ENCODE peak calls at places on chromosomes 16 and 17, in eight cellular contexts. W, P, L, E, B, I, M and K are unnamed samples.

GRCh38 chr17:16478693-16479092 is 13.3 kb downstream of the LRRC75A start:
- DNase-seq in W (no peak), P (no peak), L (no peak), E (no peak), B (no peak), I (no peak), M (no peak), K (no peak)

GRCh38 chr16:74743668-74744299 is 30.8 kb downstream of the FA2H start:
- DNase-seq in W (no peak), P (peak; percentile 18), L (no peak), E (no peak), B (no peak), I (peak; percentile 98), M (no peak), K (peak; percentile 93)

GRCh38 chr16:71456801-71457200 is 5.2 kb downstream of the ZNF23 start:
- DNase-seq in W (no peak), P (no peak), L (no peak), E (no peak), B (no peak), I (no peak), M (no peak), K (no peak)

GRCh38 chr17:35088911-35089845 is 25.7 kb upstream of the RFFL start:
- DNase-seq in W (peak; percentile 88), P (peak; percentile 77), L (peak; percentile 91), E (peak; percentile 92), B (peak; percentile 93), I (no peak), M (peak; percentile 82), K (peak; percentile 76)

GRCh38 chr17:36527851-36528250 is 6.8 kb downstream of the MYO19 start:
- DNase-seq in W (no peak), P (no peak), L (no peak), E (no peak), B (no peak), I (no peak), M (no peak), K (no peak)

GRCh38 chr16:50581830-50582229 is 33.6 kb downstream of the NKD1 start:
- DNase-seq in W (no peak), P (no peak), L (no peak), E (no peak), B (no peak), I (no peak), M (no peak), K (no peak)

GRCh38 chr16:69311533-69312388 is 611 bp downstream of the VPS4A start:
- DNase-seq in W (peak; percentile 41), P (peak; percentile 51), L (peak; percentile 67), E (peak; percentile 72), B (peak; percentile 68), I (peak; percentile 56), M (no peak), K (no peak)

GRCh38 chr17:59093702-59094231 is 12.9 kb downstream of the TRIM37 start:
- DNase-seq in W (no peak), P (peak; percentile 47), L (no peak), E (peak; percentile 63), B (peak; percentile 67), I (peak; percentile 34), M (peak; percentile 24), K (peak; percentile 80)

GRCh38 chr17:7858487-7858832 is 657 bp downstream of the CYB5D1 start:
- DNase-seq in W (no peak), P (peak; percentile 63), L (peak; percentile 83), E (peak; percentile 81), B (no peak), I (peak; percentile 69), M (peak; percentile 39), K (no peak)

GRCh38 chr17:17664073-17664470 is 17.2 kb upstream of the RAI1 start:
- DNase-seq in W (no peak), P (no peak), L (no peak), E (no peak), B (no peak), I (no peak), M (no peak), K (no peak)

GRCh38 chr16:31181102-31181830 is 1.3 kb downstream of the FUS start:
- DNase-seq in W (peak; percentile 29), P (peak; percentile 56), L (peak; percentile 48), E (peak; percentile 70), B (no peak), I (no peak), M (peak; percentile 23), K (no peak)

GRCh38 chr17:75073618-75074047 is 14.1 kb upstream of the SLC16A5 start:
- DNase-seq in W (no peak), P (no peak), L (no peak), E (peak; percentile 80), B (no peak), I (no peak), M (no peak), K (no peak)

GRCh38 chr17:40106760-40107265 is 6.4 kb upstream of the NR1D1 start:
- DNase-seq in W (no peak), P (no peak), L (no peak), E (no peak), B (no peak), I (no peak), M (peak; percentile 65), K (no peak)

GRCh38 chr17:18045691-18046090 is 6.5 kb downstream of the GID4 start:
- DNase-seq in W (no peak), P (no peak), L (peak; percentile 15), E (no peak), B (no peak), I (no peak), M (no peak), K (no peak)

GRCh38 chr16:70151391-70151790 is 22.2 kb upstream of the CLEC18C start:
- DNase-seq in W (no peak), P (no peak), L (no peak), E (no peak), B (no peak), I (peak; percentile 3), M (no peak), K (no peak)

GRCh38 chr17:29718446-29719039 is 95.8 kb upstream of the CORO6 start:
- DNase-seq in W (no peak), P (no peak), L (no peak), E (no peak), B (no peak), I (no peak), M (no peak), K (no peak)

DNA sequence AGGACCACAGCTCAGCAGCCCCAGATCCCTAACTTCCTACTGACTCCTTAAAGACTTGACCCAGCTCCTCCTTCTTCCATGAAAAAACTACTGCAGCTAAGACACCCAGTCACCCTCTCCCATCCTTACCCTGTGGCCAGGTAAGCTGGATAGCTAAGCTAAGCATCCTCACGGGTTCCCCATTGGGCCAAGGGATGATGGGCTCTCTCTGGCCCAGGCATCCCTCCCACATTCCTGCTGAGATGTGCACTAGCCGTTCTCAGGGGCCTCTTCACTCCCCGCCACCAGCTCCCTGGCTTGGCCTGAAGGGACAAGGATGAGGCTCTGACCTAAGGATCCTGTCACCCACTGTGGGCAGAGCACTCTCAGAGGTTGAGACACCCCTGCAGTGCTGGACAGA is 8.5 kb downstream of the SLC12A4 start:
- DNase-seq in W (no peak), P (no peak), L (no peak), E (no peak), B (no peak), I (no peak), M (no peak), K (no peak)
- H3K4me1 ChIP-seq in W (no peaks in the 10 kb centered on the region), P (no peaks in the 10 kb centered on the region), L (peaks cover 2% of the 10 kb centered on the region), E (peaks cover 58% of the 10 kb centered on the region), B (peaks cover 4% of the 10 kb centered on the region), I (no peaks in the 10 kb centered on the region), M (peaks cover 9% of the 10 kb centered on the region), K (peaks cover 24% of the 10 kb centered on the region)

GRCh38 chr16:888901-889570 is 81.7 kb downstream of the LMF1 start:
- DNase-seq in W (no peak), P (no peak), L (no peak), E (peak; percentile 53), B (no peak), I (no peak), M (no peak), K (no peak)

GRCh38 chr16:890716-891352 is 80.0 kb downstream of the LMF1 start:
- DNase-seq in W (no peak), P (no peak), L (no peak), E (no peak), B (no peak), I (no peak), M (no peak), K (no peak)

GRCh38 chr16:889586-889985 is 81.2 kb downstream of the LMF1 start:
- DNase-seq in W (no peak), P (no peak), L (no peak), E (no peak), B (no peak), I (no peak), M (no peak), K (no peak)

GRCh38 chr16:891353-891740 is 79.4 kb downstream of the LMF1 start:
- DNase-seq in W (no peak), P (no peak), L (no peak), E (no peak), B (no peak), I (no peak), M (no peak), K (no peak)

DNA sequence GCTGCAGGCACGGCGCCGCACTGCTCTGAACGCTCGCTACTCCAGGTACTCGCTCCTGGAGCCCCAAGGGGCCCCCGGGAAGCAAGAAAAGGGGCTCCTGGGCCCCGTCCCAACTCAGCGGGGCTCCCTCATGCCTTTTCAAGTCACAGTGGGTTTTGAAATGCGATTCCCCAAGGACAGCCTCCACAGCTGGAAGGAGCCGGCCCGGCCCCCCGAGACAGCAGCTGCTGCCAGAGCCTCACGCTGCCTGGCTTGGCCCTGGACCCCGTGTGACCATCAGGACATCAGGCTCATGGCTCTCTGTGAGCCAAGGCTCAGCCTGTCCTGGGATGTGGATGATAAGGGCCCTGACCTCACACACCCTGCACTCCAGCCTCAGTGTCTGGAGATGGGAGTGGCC is 80.6 kb downstream of the LMF1 start:
- DNase-seq in W (no peak), P (no peak), L (no peak), E (no peak), B (no peak), I (no peak), M (no peak), K (no peak)
- H3K27ac ChIP-seq in W (no peak overlapping the region), P (no peak overlapping the region), L (no peak overlapping the region), E (no peak overlapping the region), B (no peak overlapping the region), I (no peak overlapping the region), M (no peak overlapping the region), K (no peak overlapping the region)

GRCh38 chr16:53821957-53822625 is 118.1 kb downstream of the FTO start:
- DNase-seq in W (no peak), P (no peak), L (no peak), E (no peak), B (no peak), I (peak; percentile 16), M (no peak), K (no peak)
- TF ChIP-seq CTCF in W (no peak), P (no peak), L (no peak), E (no peak), B (no peak), I (no peak), M (no peak), K (no peak)

DNA sequence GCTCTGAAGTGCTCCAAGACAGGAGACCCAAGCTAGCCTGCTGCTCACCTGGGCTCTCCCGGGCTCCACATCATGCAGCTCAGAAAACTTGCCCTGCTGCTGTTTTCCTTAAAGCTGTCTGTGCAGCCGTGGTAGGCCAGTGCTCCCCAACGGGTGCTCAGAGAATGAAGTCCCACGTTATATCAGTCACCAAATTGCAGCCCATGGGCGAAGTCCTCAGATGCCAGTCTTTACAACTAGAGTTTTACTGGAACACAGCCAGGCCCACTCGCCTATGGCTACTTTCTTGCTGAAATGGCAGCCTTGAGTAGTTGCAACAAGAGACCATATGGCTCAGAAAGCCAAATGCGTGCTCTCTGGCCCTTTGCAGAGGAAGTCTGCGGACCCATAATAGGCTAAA is 6.3 kb downstream of the CREBBP start:
- DNase-seq in W (no peak), P (no peak), L (no peak), E (no peak), B (no peak), I (no peak), M (no peak), K (no peak)
- H3K4me1 ChIP-seq in W (peaks cover 93% of the 10 kb centered on the region), P (peaks cover 59% of the 10 kb centered on the region), L (peaks cover 43% of the 10 kb centered on the region), E (peaks cover 98% of the 10 kb centered on the region), B (peaks cover 25% of the 10 kb centered on the region), I (peaks cover 44% of the 10 kb centered on the region), M (peaks cover 45% of the 10 kb centered on the region), K (peaks cover 17% of the 10 kb centered on the region)